ENCODE peak calls at places on chromosome 5, in eight cellular contexts. D, H, K, T, S, B, F and G are unnamed samples.
A peak's percentile ranks its signal among the peaks of the same experiment; 100 is the strongest.

GRCh38 chr5:29114331-29114768 is 2076.0 kb upstream of the CDH9 start:
- DNase-seq in T (no peak), H (no peak), S (no peak), F (no peak), B (no peak), K (peak; percentile 52), D (no peak), G (no peak)

GRCh38 chr5:150299571-150300327 is 3.0 kb downstream of the ARSI start:
- DNase-seq in S (no peak), B (peak; percentile 29), K (no peak), F (peak; percentile 83), T (no peak), H (no peak), D (no peak), G (no peak)

GRCh38 chr5:172782169-172783039 is 11.4 kb upstream of the DUSP1 start:
- DNase-seq in S (no peak), H (no peak), F (peak; percentile 80), T (no peak), B (no peak), D (no peak), K (peak; percentile 58), G (no peak)

GRCh38 chr5:162288647-162289296 is 221.2 kb downstream of the GABRG2 start:
- DNase-seq in B (no peak), F (no peak), K (no peak), H (no peak), S (no peak), T (no peak), D (no peak), G (no peak)

GRCh38 chr5:119274767-119275130 is 81.1 kb upstream of the TNFAIP8 start:
- DNase-seq in D (no peak), B (no peak), T (no peak), K (no peak), F (peak; percentile 80), H (peak; percentile 34), S (no peak), G (no peak)

GRCh38 chr5:160045004-160045403 is 36.1 kb downstream of the TTC1 start:
- DNase-seq in S (no peak), B (no peak), T (no peak), D (no peak), F (peak; percentile 5), H (no peak), K (no peak), G (no peak)

GRCh38 chr5:139650031-139650688 is 2.0 kb downstream of the CXXC5 start:
- DNase-seq in F (peak; percentile 31), B (peak; percentile 75), D (peak; percentile 61), K (no peak), T (peak; percentile 78), H (no peak), S (no peak), G (peak; percentile 76)

GRCh38 chr5:167255931-167256330 is 1035.5 kb upstream of the WWC1 start:
- DNase-seq in K (no peak), S (no peak), T (no peak), D (no peak), B (no peak), H (no peak), F (no peak), G (no peak)

GRCh38 chr5:168424506-168425298 is 61.6 kb upstream of the RARS1 start:
- DNase-seq in F (peak; percentile 80), T (no peak), S (no peak), K (no peak), B (no peak), H (no peak), D (no peak), G (no peak)

GRCh38 chr5:67263656-67264055 is 67.1 kb upstream of the CD180 start:
- DNase-seq in T (no peak), H (no peak), B (no peak), S (no peak), D (no peak), F (no peak), K (no peak), G (no peak)

GRCh38 chr5:69152731-69153130 is 14.2 kb upstream of the CCNB1 start:
- DNase-seq in S (no peak), B (no peak), K (no peak), T (no peak), H (no peak), D (no peak), F (no peak), G (no peak)